ENCODE peak calls at places on chromosomes 3 and 15, in seven cellular contexts. One of them, this sample, is unnamed.
A peak's percentile ranks its signal among the peaks of the same experiment; 100 is the strongest.

GRCh38 chr3:25674670-25675069 is 10.0 kb upstream of the TOP2B start:
- DNase-seq in neural progenitor cell: no peak
- DNase-seq in HepG2: no peak
- DNase-seq in heart left ventricle: no peak
- DNase-seq in lower lobe of right lung: no peak
- DNase-seq in kidney: no peak
- DNase-seq in tibial nerve: no peak
- DNase-seq in this sample: no peak

GRCh38 chr3:127692501-127693335 is 20.0 kb downstream of the ABTB1 start:
- DNase-seq in neural progenitor cell: no peak
- DNase-seq in HepG2: no peak
- DNase-seq in heart left ventricle: no peak
- DNase-seq in lower lobe of right lung: peak; percentile 24
- DNase-seq in kidney: peak; percentile 54
- DNase-seq in tibial nerve: no peak
- DNase-seq in this sample: no peak

GRCh38 chr3:178137206-178137605 is 399.0 kb upstream of the KCNMB2 start:
- DNase-seq in neural progenitor cell: no peak
- DNase-seq in HepG2: no peak
- DNase-seq in heart left ventricle: no peak
- DNase-seq in lower lobe of right lung: no peak
- DNase-seq in kidney: no peak
- DNase-seq in tibial nerve: no peak
- DNase-seq in this sample: no peak

GRCh38 chr15:26294062-26294689 is 431.0 kb upstream of the ATP10A start:
- DNase-seq in neural progenitor cell: peak; percentile 53
- DNase-seq in HepG2: no peak
- DNase-seq in heart left ventricle: peak; percentile 44
- DNase-seq in lower lobe of right lung: no peak
- DNase-seq in kidney: peak; percentile 35
- DNase-seq in tibial nerve: no peak
- DNase-seq in this sample: no peak

GRCh38 chr3:89364309-89364708 is 256.9 kb downstream of the EPHA3 start:
- DNase-seq in neural progenitor cell: no peak
- DNase-seq in HepG2: no peak
- DNase-seq in heart left ventricle: no peak
- DNase-seq in lower lobe of right lung: no peak
- DNase-seq in kidney: no peak
- DNase-seq in tibial nerve: no peak
- DNase-seq in this sample: no peak

GRCh38 chr15:79673416-79674123 is 223.2 kb downstream of the MTHFS start:
- DNase-seq in neural progenitor cell: peak; percentile 40
- DNase-seq in HepG2: no peak
- DNase-seq in heart left ventricle: no peak
- DNase-seq in lower lobe of right lung: no peak
- DNase-seq in kidney: no peak
- DNase-seq in tibial nerve: no peak
- DNase-seq in this sample: no peak

GRCh38 chr3:150765949-150766720 is 3.2 kb upstream of the SIAH2 start:
- DNase-seq in neural progenitor cell: peak; percentile 54
- DNase-seq in HepG2: peak; percentile 97
- DNase-seq in heart left ventricle: no peak
- DNase-seq in lower lobe of right lung: no peak
- DNase-seq in kidney: no peak
- DNase-seq in tibial nerve: no peak
- DNase-seq in this sample: no peak

GRCh38 chr3:22735373-22735772 is 467.8 kb upstream of the UBE2E2 start:
- DNase-seq in neural progenitor cell: no peak
- DNase-seq in HepG2: no peak
- DNase-seq in heart left ventricle: no peak
- DNase-seq in lower lobe of right lung: no peak
- DNase-seq in kidney: no peak
- DNase-seq in tibial nerve: no peak
- DNase-seq in this sample: no peak

GRCh38 chr15:45121706-45122417 is 7.7 kb downstream of the DUOXA2 start:
- DNase-seq in neural progenitor cell: no peak
- DNase-seq in HepG2: peak; percentile 56
- DNase-seq in heart left ventricle: no peak
- DNase-seq in lower lobe of right lung: peak; percentile 33
- DNase-seq in kidney: peak; percentile 39
- DNase-seq in tibial nerve: no peak
- DNase-seq in this sample: no peak

GRCh38 chr3:10835406-10835805 is 19.4 kb downstream of the SLC6A11 start:
- DNase-seq in neural progenitor cell: no peak
- DNase-seq in HepG2: peak; percentile 7
- DNase-seq in heart left ventricle: no peak
- DNase-seq in lower lobe of right lung: no peak
- DNase-seq in kidney: no peak
- DNase-seq in tibial nerve: no peak
- DNase-seq in this sample: no peak

GRCh38 chr3:49454457-49454856 is 15.6 kb upstream of the DAG1 start:
- DNase-seq in neural progenitor cell: peak; percentile 59
- DNase-seq in HepG2: peak; percentile 66
- DNase-seq in heart left ventricle: peak; percentile 18
- DNase-seq in lower lobe of right lung: no peak
- DNase-seq in kidney: no peak
- DNase-seq in tibial nerve: no peak
- DNase-seq in this sample: no peak

GRCh38 chr3:33911525-33912322 is 113.3 kb downstream of the PDCD6IP start:
- DNase-seq in neural progenitor cell: no peak
- DNase-seq in HepG2: no peak
- DNase-seq in heart left ventricle: no peak
- DNase-seq in lower lobe of right lung: no peak
- DNase-seq in kidney: no peak
- DNase-seq in tibial nerve: no peak
- DNase-seq in this sample: no peak

GRCh38 chr3:184211297-184211696 is 18.1 kb upstream of the VWA5B2 start:
- DNase-seq in neural progenitor cell: no peak
- DNase-seq in HepG2: no peak
- DNase-seq in heart left ventricle: no peak
- DNase-seq in lower lobe of right lung: no peak
- DNase-seq in kidney: no peak
- DNase-seq in tibial nerve: no peak
- DNase-seq in this sample: no peak

GRCh38 chr3:177673105-177673804 is 476.0 kb upstream of the TBL1XR1 start:
- DNase-seq in neural progenitor cell: no peak
- DNase-seq in HepG2: no peak
- DNase-seq in heart left ventricle: no peak
- DNase-seq in lower lobe of right lung: no peak
- DNase-seq in kidney: no peak
- DNase-seq in tibial nerve: peak; percentile 13
- DNase-seq in this sample: no peak

GRCh38 chr3:45078910-45079522 is 52.9 kb downstream of the CLEC3B start:
- DNase-seq in neural progenitor cell: no peak
- DNase-seq in HepG2: no peak
- DNase-seq in heart left ventricle: no peak
- DNase-seq in lower lobe of right lung: no peak
- DNase-seq in kidney: no peak
- DNase-seq in tibial nerve: no peak
- DNase-seq in this sample: no peak

DNA sequence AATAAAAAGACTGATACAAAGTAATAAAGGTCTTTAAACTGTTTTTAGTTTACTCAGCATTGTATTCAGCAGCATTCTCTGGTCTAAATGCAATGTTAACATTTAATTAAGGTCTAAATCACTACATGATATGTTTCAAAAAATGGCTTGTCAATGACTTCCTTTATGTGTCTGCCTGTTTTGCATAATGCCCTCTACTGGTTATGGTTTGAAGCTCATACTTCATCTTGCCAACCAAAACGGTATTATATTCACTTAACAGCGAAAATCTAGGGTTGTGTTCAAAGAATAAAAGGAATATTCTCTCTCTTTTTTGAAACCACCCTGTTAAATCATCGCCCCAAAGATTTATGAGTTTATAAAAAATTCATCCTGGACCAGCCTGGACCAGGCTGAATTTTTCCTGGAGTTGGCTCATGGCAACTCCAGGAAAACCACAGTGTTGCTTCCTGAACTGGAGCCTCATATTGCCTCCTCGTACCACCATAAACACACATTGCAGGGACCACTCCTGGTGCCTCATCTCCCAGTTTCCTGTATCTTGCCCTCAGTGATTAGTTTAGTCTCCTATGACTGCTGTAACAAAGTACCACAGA is 6.7 kb upstream of the NCEH1 start:
- DNase-seq in neural progenitor cell: no peak
- DNase-seq in HepG2: peak; percentile 26
- DNase-seq in heart left ventricle: no peak
- DNase-seq in lower lobe of right lung: no peak
- DNase-seq in kidney: no peak
- DNase-seq in tibial nerve: no peak
- DNase-seq in this sample: no peak
- TF ChIP-seq CTCF in neural progenitor cell: no peak
- TF ChIP-seq CTCF in HepG2: peak; percentile 28
- TF ChIP-seq CTCF in heart left ventricle: peak; percentile 23
- TF ChIP-seq CTCF in lower lobe of right lung: no peak
- TF ChIP-seq CTCF in kidney: peak; percentile 11
- TF ChIP-seq CTCF in tibial nerve: no peak
- TF ChIP-seq CTCF in this sample: no peak

GRCh38 chr3:16258892-16259291 is 5.9 kb downstream of the DPH3 start:
- DNase-seq in neural progenitor cell: no peak
- DNase-seq in HepG2: no peak
- DNase-seq in heart left ventricle: no peak
- DNase-seq in lower lobe of right lung: no peak
- DNase-seq in kidney: no peak
- DNase-seq in tibial nerve: no peak
- DNase-seq in this sample: no peak

GRCh38 chr3:16262195-16262594 is 2.5 kb downstream of the DPH3 start:
- DNase-seq in neural progenitor cell: no peak
- DNase-seq in HepG2: no peak
- DNase-seq in heart left ventricle: no peak
- DNase-seq in lower lobe of right lung: no peak
- DNase-seq in kidney: no peak
- DNase-seq in tibial nerve: no peak
- DNase-seq in this sample: no peak

GRCh38 chr3:16257304-16257703 is 7.4 kb downstream of the DPH3 start:
- DNase-seq in neural progenitor cell: no peak
- DNase-seq in HepG2: no peak
- DNase-seq in heart left ventricle: no peak
- DNase-seq in lower lobe of right lung: no peak
- DNase-seq in kidney: no peak
- DNase-seq in tibial nerve: no peak
- DNase-seq in this sample: no peak

GRCh38 chr3:16254933-16255725 is 9.6 kb downstream of the DPH3 start:
- DNase-seq in neural progenitor cell: no peak
- DNase-seq in HepG2: no peak
- DNase-seq in heart left ventricle: no peak
- DNase-seq in lower lobe of right lung: no peak
- DNase-seq in kidney: no peak
- DNase-seq in tibial nerve: no peak
- DNase-seq in this sample: no peak

DNA sequence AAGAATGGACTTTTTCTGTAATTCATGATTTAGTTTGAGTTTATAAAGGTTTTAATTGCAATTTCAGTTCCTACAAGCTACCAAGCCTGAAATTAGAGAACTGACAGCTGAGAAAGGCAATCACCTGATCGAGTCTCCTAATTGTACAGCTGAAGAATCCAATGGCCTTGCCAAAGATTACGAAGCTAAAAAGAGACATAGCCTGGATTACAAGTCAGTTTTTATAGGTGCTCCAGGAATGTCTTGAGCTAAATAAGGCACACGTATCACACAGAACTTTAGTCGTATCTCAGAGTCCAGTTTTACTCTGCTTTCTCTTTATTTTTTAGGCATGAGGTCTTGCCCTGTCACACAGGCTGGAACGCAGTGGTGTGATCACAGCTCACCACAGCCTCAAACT is 6.6 kb downstream of the DPH3 start:
- DNase-seq in neural progenitor cell: no peak
- DNase-seq in HepG2: no peak
- DNase-seq in heart left ventricle: no peak
- DNase-seq in lower lobe of right lung: no peak
- DNase-seq in kidney: no peak
- DNase-seq in tibial nerve: no peak
- DNase-seq in this sample: no peak
- H3K4me1 ChIP-seq in neural progenitor cell: peaks cover 17% of the 10 kb centered on the region
- H3K4me1 ChIP-seq in HepG2: peaks cover 29% of the 10 kb centered on the region
- H3K4me1 ChIP-seq in heart left ventricle: no peaks in the 10 kb centered on the region
- H3K4me1 ChIP-seq in lower lobe of right lung: peaks cover 12% of the 10 kb centered on the region
- H3K4me1 ChIP-seq in kidney: no peaks in the 10 kb centered on the region
- H3K4me1 ChIP-seq in tibial nerve: peaks cover 22% of the 10 kb centered on the region
- H3K4me1 ChIP-seq in this sample: peaks cover 1% of the 10 kb centered on the region

GRCh38 chr3:122023335-122023734 is 1.3 kb upstream of the ILDR1 start:
- DNase-seq in neural progenitor cell: no peak
- DNase-seq in HepG2: no peak
- DNase-seq in heart left ventricle: no peak
- DNase-seq in lower lobe of right lung: no peak
- DNase-seq in kidney: no peak
- DNase-seq in tibial nerve: no peak
- DNase-seq in this sample: no peak
- TF ChIP-seq CTCF in neural progenitor cell: no peak
- TF ChIP-seq CTCF in HepG2: no peak
- TF ChIP-seq CTCF in heart left ventricle: no peak
- TF ChIP-seq CTCF in lower lobe of right lung: no peak
- TF ChIP-seq CTCF in kidney: no peak
- TF ChIP-seq CTCF in tibial nerve: no peak
- TF ChIP-seq CTCF in this sample: no peak

GRCh38 chr15:31313223-31313622 is 13.4 kb upstream of the KLF13 start:
- DNase-seq in neural progenitor cell: no peak
- DNase-seq in HepG2: no peak
- DNase-seq in heart left ventricle: no peak
- DNase-seq in lower lobe of right lung: no peak
- DNase-seq in kidney: no peak
- DNase-seq in tibial nerve: no peak
- DNase-seq in this sample: no peak
- H3K4me1 ChIP-seq in neural progenitor cell: peaks cover 21% of the 10 kb centered on the region
- H3K4me1 ChIP-seq in HepG2: peaks cover 5% of the 10 kb centered on the region
- H3K4me1 ChIP-seq in heart left ventricle: no peaks in the 10 kb centered on the region
- H3K4me1 ChIP-seq in lower lobe of right lung: no peaks in the 10 kb centered on the region
- H3K4me1 ChIP-seq in kidney: no peaks in the 10 kb centered on the region
- H3K4me1 ChIP-seq in tibial nerve: peaks cover 4% of the 10 kb centered on the region
- H3K4me1 ChIP-seq in this sample: no peaks in the 10 kb centered on the region

This sample was measured in sigmoid colon.